ENCODE peak calls at places on chromosomes 2 and 18, in eight cellular contexts. M, Q, T, S, I, J, B and P are unnamed samples.
A peak's percentile ranks its signal among the peaks of the same experiment; 100 is the strongest.

GRCh38 chr2:149082781-149083180 is 44.3 kb downstream of the LYPD6B start:
- DNase-seq in M (peak; percentile 16), Q (no peak), T (no peak), S (no peak), I (no peak), J (no peak), B (no peak), P (no peak)

GRCh38 chr2:105712166-105712915 is 32.4 kb upstream of the NCK2 start:
- DNase-seq in M (no peak), Q (peak; percentile 37), T (no peak), S (peak; percentile 6), I (peak; percentile 73), J (no peak), B (no peak), P (no peak)

GRCh38 chr2:86352932-86353345 is 15.5 kb upstream of the REEP1 start:
- DNase-seq in M (no peak), Q (no peak), T (no peak), S (no peak), I (no peak), J (no peak), B (no peak), P (no peak)

GRCh38 chr2:174663572-174663971 is 66.0 kb upstream of the WIPF1 start:
- DNase-seq in M (no peak), Q (peak; percentile 65), T (no peak), S (peak; percentile 68), I (peak; percentile 64), J (no peak), B (no peak), P (peak; percentile 47)

GRCh38 chr18:44957440-44957839 is 276.8 kb downstream of the SETBP1 start:
- DNase-seq in M (no peak), Q (no peak), T (no peak), S (no peak), I (no peak), J (no peak), B (no peak), P (no peak)

GRCh38 chr2:67215214-67215613 is 181.9 kb upstream of the ETAA1 start:
- DNase-seq in M (peak; percentile 2), Q (peak; percentile 73), T (no peak), S (peak; percentile 10), I (peak; percentile 56), J (peak; percentile 13), B (no peak), P (peak; percentile 49)

GRCh38 chr2:228689049-228689448 is 507.6 kb upstream of the SPHKAP start:
- DNase-seq in M (peak; percentile 13), Q (peak; percentile 19), T (no peak), S (no peak), I (no peak), J (no peak), B (no peak), P (no peak)

GRCh38 chr2:2326053-2326452 is 5.0 kb downstream of the MYT1L start:
- DNase-seq in M (no peak), Q (no peak), T (no peak), S (no peak), I (no peak), J (no peak), B (no peak), P (no peak)

GRCh38 chr18:26756556-26756955 is 109.0 kb downstream of the AQP4 start:
- DNase-seq in M (no peak), Q (no peak), T (no peak), S (no peak), I (no peak), J (no peak), B (no peak), P (no peak)

GRCh38 chr2:207375207-207375875 is 154.4 kb upstream of the CREB1 start:
- DNase-seq in M (no peak), Q (no peak), T (no peak), S (no peak), I (no peak), J (no peak), B (no peak), P (no peak)

GRCh38 chr2:182165196-182165595 is 179.5 kb downstream of the PPP1R1C start:
- DNase-seq in M (no peak), Q (no peak), T (no peak), S (no peak), I (no peak), J (no peak), B (no peak), P (no peak)

GRCh38 chr2:138235041-138235440 is 266.5 kb upstream of the SPOPL start:
- DNase-seq in M (no peak), Q (no peak), T (no peak), S (no peak), I (no peak), J (no peak), B (no peak), P (no peak)

GRCh38 chr2:126527836-126528490 is 128.0 kb upstream of the GYPC start:
- DNase-seq in M (peak; percentile 7), Q (peak; percentile 79), T (peak; percentile 11), S (peak; percentile 6), I (peak; percentile 13), J (peak; percentile 59), B (no peak), P (peak; percentile 14)

GRCh38 chr18:57095884-57096283 is 51.0 kb upstream of the BOD1L2 start:
- DNase-seq in M (no peak), Q (no peak), T (no peak), S (no peak), I (no peak), J (no peak), B (no peak), P (no peak)

GRCh38 chr2:190180313-190181065 is 118.0 kb upstream of the MSTN start:
- DNase-seq in M (no peak), Q (peak; percentile 17), T (no peak), S (no peak), I (peak; percentile 27), J (peak; percentile 28), B (no peak), P (no peak)

GRCh38 chr18:43013489-43013888 is 102.0 kb downstream of the RIT2 start:
- DNase-seq in M (no peak), Q (peak; percentile 49), T (no peak), S (no peak), I (peak; percentile 81), J (no peak), B (no peak), P (no peak)

GRCh38 chr2:47636596-47636995 is 146.3 kb upstream of the MSH6 start:
- DNase-seq in M (no peak), Q (no peak), T (no peak), S (no peak), I (peak; percentile 33), J (no peak), B (no peak), P (no peak)

GRCh38 chr2:104332733-104333132 is 521.2 kb upstream of the POU3F3 start:
- DNase-seq in M (no peak), Q (no peak), T (no peak), S (no peak), I (peak; percentile 84), J (no peak), B (no peak), P (peak; percentile 16)

GRCh38 chr2:195543902-195544894 is 112.8 kb upstream of the SLC39A10 start:
- DNase-seq in M (no peak), Q (peak; percentile 67), T (no peak), S (no peak), I (peak; percentile 79), J (no peak), B (no peak), P (peak; percentile 39)

GRCh38 chr2:175648577-175649063 is 353.4 kb downstream of the LNPK start:
- DNase-seq in M (no peak), Q (no peak), T (no peak), S (no peak), I (no peak), J (no peak), B (no peak), P (no peak)

GRCh38 chr2:88765154-88765948 is 73.9 kb downstream of the RPIA start:
- DNase-seq in M (no peak), Q (peak; percentile 14), T (no peak), S (no peak), I (peak; percentile 29), J (no peak), B (no peak), P (no peak)

GRCh38 chr18:3468833-3469232 is 18.9 kb downstream of the TGIF1 start:
- DNase-seq in M (no peak), Q (peak; percentile 43), T (no peak), S (no peak), I (no peak), J (no peak), B (no peak), P (no peak)

GRCh38 chr2:173785813-173786212 is 179.4 kb downstream of the SP3 start:
- DNase-seq in M (no peak), Q (no peak), T (no peak), S (no peak), I (no peak), J (no peak), B (no peak), P (no peak)

GRCh38 chr2:84732897-84733778 is 147.7 kb downstream of the TRABD2A start:
- DNase-seq in M (no peak), Q (no peak), T (no peak), S (no peak), I (no peak), J (no peak), B (no peak), P (no peak)

GRCh38 chr18:47204908-47205522 is 28.9 kb upstream of the IER3IP1 start:
- DNase-seq in M (no peak), Q (peak; percentile 56), T (no peak), S (no peak), I (peak; percentile 11), J (no peak), B (no peak), P (no peak)

GRCh38 chr2:201233192-201234166 is 26.9 kb upstream of the CASP8 start:
- DNase-seq in M (peak; percentile 87), Q (peak; percentile 39), T (peak; percentile 91), S (no peak), I (peak; percentile 27), J (peak; percentile 54), B (no peak), P (no peak)

GRCh38 chr2:122009546-122009945 is 254.1 kb downstream of the TSN start:
- DNase-seq in M (no peak), Q (no peak), T (no peak), S (no peak), I (no peak), J (no peak), B (no peak), P (no peak)

GRCh38 chr2:66000888-66001287 is 434.0 kb upstream of the MEIS1 start:
- DNase-seq in M (no peak), Q (no peak), T (no peak), S (no peak), I (no peak), J (no peak), B (no peak), P (no peak)

GRCh38 chr18:60936101-60936500 is 397.1 kb upstream of the CDH20 start:
- DNase-seq in M (no peak), Q (no peak), T (no peak), S (no peak), I (peak; percentile 14), J (no peak), B (no peak), P (no peak)

GRCh38 chr2:71332413-71332866 is 858 bp downstream of the ZNF638 start:
- DNase-seq in M (no peak), Q (no peak), T (no peak), S (no peak), I (no peak), J (no peak), B (no peak), P (no peak)

GRCh38 chr2:240182966-240183365 is 42.5 kb upstream of the OTOS start:
- DNase-seq in M (no peak), Q (no peak), T (no peak), S (no peak), I (no peak), J (no peak), B (no peak), P (no peak)

GRCh38 chr18:40346146-40346545 is 1608.9 kb upstream of the PIK3C3 start:
- DNase-seq in M (no peak), Q (no peak), T (no peak), S (no peak), I (peak; percentile 5), J (no peak), B (no peak), P (no peak)

GRCh38 chr2:216216951-216217903 is 108.1 kb downstream of the XRCC5 start:
- DNase-seq in M (no peak), Q (peak; percentile 49), T (no peak), S (peak; percentile 53), I (peak; percentile 57), J (no peak), B (no peak), P (no peak)

GRCh38 chr2:165471349-165471975 is 2.0 kb downstream of the CSRNP3 start:
- DNase-seq in M (no peak), Q (peak; percentile 56), T (no peak), S (no peak), I (peak; percentile 57), J (no peak), B (no peak), P (no peak)